ENCODE peak calls at places on chromosomes 6 and 20, in ten cellular contexts. K, A, D, I, U, M, H, V, E and S are unnamed samples.

GRCh38 chr6:7104752-7105151 is 3.0 kb upstream of the RREB1 start:
- DNase-seq in K (no peak), D (no peak), A (no peak), V (no peak), I (no peak), M (no peak), H (no peak), U (no peak), E (no peak), S (no peak)

GRCh38 chr6:77492529-77492928 is 29.2 kb upstream of the HTR1B start:
- DNase-seq in H (no peak), I (no peak), U (no peak), D (no peak), V (no peak), K (no peak), A (no peak), E (no peak), M (no peak), S (peak)

GRCh38 chr20:63315240-63315981 is 22.4 kb downstream of the COL20A1 start:
- DNase-seq in V (no peak), K (no peak), E (no peak), A (no peak), D (no peak), U (no peak), I (no peak), H (no peak), M (no peak), S (no peak)

GRCh38 chr6:155955038-155955437 is 499.4 kb upstream of the NOX3 start:
- DNase-seq in D (no peak), I (no peak), K (no peak), H (no peak), A (no peak), V (no peak), U (no peak), E (no peak), M (no peak), S (no peak)

GRCh38 chr20:47265984-47266383 is 90.5 kb downstream of the ZMYND8 start:
- DNase-seq in H (no peak), I (no peak), E (no peak), D (no peak), K (no peak), M (no peak), A (no peak), U (no peak), V (no peak), S (no peak)

GRCh38 chr6:34159844-34160243 is 14.0 kb upstream of the GRM4 start:
- DNase-seq in K (no peak), I (no peak), V (no peak), M (no peak), D (no peak), U (no peak), H (no peak), E (no peak), A (no peak), S (no peak)

GRCh38 chr20:52590100-52590499 is 382.1 kb upstream of the TSHZ2 start:
- DNase-seq in K (no peak), H (no peak), I (no peak), D (no peak), M (no peak), E (no peak), A (no peak), V (no peak), U (no peak), S (no peak)

GRCh38 chr6:74100719-74101287 is 404.8 kb downstream of the CD109 start:
- DNase-seq in H (peak), V (no peak), I (no peak), K (no peak), D (no peak), M (no peak), A (no peak), U (no peak), E (no peak), S (no peak)

GRCh38 chr6:44342052-44342451 is 398 bp upstream of the SPATS1 start:
- DNase-seq in A (no peak), I (no peak), E (no peak), K (no peak), H (no peak), D (no peak), M (no peak), U (no peak), V (peak), S (no peak)

GRCh38 chr6:55617272-55617671 is 38.3 kb upstream of the HMGCLL1 start:
- DNase-seq in H (peak), I (peak), A (no peak), E (peak), U (peak), K (peak), M (no peak), D (no peak), V (peak), S (peak)

GRCh38 chr6:135870722-135871121 is 19.2 kb downstream of the PDE7B start:
- DNase-seq in I (peak), H (peak), K (peak), M (no peak), A (no peak), E (peak), D (no peak), V (no peak), U (no peak), S (no peak)

GRCh38 chr6:45423111-45423900 is 45.6 kb upstream of the SUPT3H start:
- DNase-seq in I (no peak), E (peak), H (peak), M (peak), K (no peak), A (peak), V (no peak), U (no peak), D (no peak), S (no peak)

GRCh38 chr6:31945507-31946369 is at the start of gene CFB:
- DNase-seq in I (peak), M (no peak), A (no peak), V (peak), U (no peak), H (peak), D (peak), E (peak), K (peak), S (peak)

GRCh38 chr6:132198040-132198439 is 203.2 kb downstream of the MOXD1 start:
- DNase-seq in H (peak), I (no peak), D (no peak), E (no peak), U (no peak), K (peak), M (no peak), A (no peak), V (no peak), S (no peak)

GRCh38 chr6:90197854-90198496 is 98.7 kb downstream of the BACH2 start:
- DNase-seq in E (peak), V (peak), U (no peak), A (no peak), K (peak), M (no peak), I (no peak), H (no peak), D (no peak), S (no peak)

GRCh38 chr20:63265891-63266515 is 6.6 kb upstream of the ARFGAP1 start:
- DNase-seq in I (no peak), E (no peak), V (no peak), A (no peak), U (no peak), D (no peak), H (peak), K (no peak), M (no peak), S (no peak)

GRCh38 chr6:143451531-143451930 is 926 bp downstream of the PEX3 start:
- DNase-seq in D (no peak), E (peak), H (peak), V (no peak), M (no peak), I (no peak), A (no peak), U (no peak), K (peak), S (no peak)

GRCh38 chr6:35181313-35181932 is 32.3 kb upstream of the SCUBE3 start:
- DNase-seq in M (no peak), A (no peak), H (peak), U (no peak), D (peak), V (no peak), E (peak), I (no peak), K (peak), S (peak)

GRCh38 chr6:97497713-97498331 is 214.8 kb upstream of the MMS22L start:
- DNase-seq in D (peak), A (peak), H (peak), V (peak), U (peak), E (peak), I (peak), K (peak), M (peak), S (peak)

GRCh38 chr20:2699775-2700413 is 7.3 kb downstream of the EBF4 start:
- DNase-seq in K (no peak), E (no peak), D (no peak), H (no peak), U (no peak), I (no peak), V (no peak), M (no peak), A (no peak), S (no peak)

GRCh38 chr6:51019785-51020184 is 201.1 kb downstream of the TFAP2B start:
- DNase-seq in D (no peak), K (no peak), H (no peak), U (no peak), E (no peak), M (no peak), V (no peak), I (no peak), A (no peak), S (no peak)

GRCh38 chr20:2210646-2211556 is 84.9 kb upstream of the TGM3 start:
- DNase-seq in K (peak), M (no peak), H (peak), D (no peak), E (peak), A (peak), U (no peak), I (peak), V (peak), S (no peak)

GRCh38 chr6:122147291-122147690 is 252.2 kb upstream of the HSF2 start:
- DNase-seq in H (no peak), K (no peak), U (no peak), D (no peak), A (no peak), E (no peak), I (no peak), M (no peak), V (no peak), S (no peak)

GRCh38 chr20:3671986-3672863 is 9.0 kb upstream of the GFRA4 start:
- DNase-seq in H (no peak), E (no peak), U (no peak), M (no peak), D (no peak), V (no peak), A (no peak), I (no peak), K (no peak), S (no peak)

GRCh38 chr6:158560787-158561246 is 926 bp downstream of the TMEM181 start:
- DNase-seq in U (no peak), I (no peak), K (peak), A (no peak), V (peak), H (peak), M (no peak), E (peak), D (no peak), S (peak)

GRCh38 chr20:18004389-18005031 is 35.7 kb downstream of the MGME1 start:
- DNase-seq in M (no peak), U (no peak), E (no peak), V (no peak), I (no peak), A (no peak), K (no peak), H (no peak), D (no peak), S (no peak)

GRCh38 chr6:22536111-22536510 is 33.3 kb upstream of the HDGFL1 start:
- DNase-seq in V (no peak), A (no peak), H (no peak), U (no peak), M (no peak), E (no peak), I (no peak), K (no peak), D (no peak), S (no peak)

GRCh38 chr6:8236956-8237355 is 134.6 kb upstream of the EEF1E1 start:
- DNase-seq in M (no peak), A (no peak), V (no peak), H (no peak), E (no peak), U (no peak), I (no peak), D (no peak), K (no peak), S (no peak)

GRCh38 chr6:149895702-149896310 is 2.1 kb downstream of the RAET1E start:
- DNase-seq in E (peak), K (peak), U (peak), I (no peak), V (no peak), A (peak), M (no peak), H (peak), D (peak), S (no peak)

GRCh38 chr6:52551483-52552277 is 25.2 kb downstream of the TRAM2 start:
- DNase-seq in A (no peak), H (peak), M (no peak), K (peak), U (no peak), V (no peak), D (peak), I (no peak), E (peak), S (peak)